ENCODE peak calls at places on chromosomes 11 and 22, in four cellular contexts. Z is sigmoid colon, C is adrenal gland, Y is H1. T is an unnamed sample.

GRCh38 chr11:56841210-56841810 is 92.8 kb upstream of the OR9G4 start:
- DNase-seq in Z (no peak), C (peak), Y (peak), T (no peak)

GRCh38 chr11:61679301-61679700 is 890 bp upstream of the DAGLA start:
- DNase-seq in Y (no peak), Z (no peak), C (no peak), T (no peak)

GRCh38 chr11:19633276-19633675 is 79.4 kb upstream of the NAV2 start:
- DNase-seq in Z (peak), Y (no peak), C (no peak), T (no peak)

GRCh38 chr11:95821640-95822039 is 31.3 kb downstream of the CEP57 start:
- DNase-seq in Y (no peak), C (no peak), Z (no peak), T (no peak)

GRCh38 chr11:119617343-119617713 is 111.7 kb downstream of the NECTIN1 start:
- DNase-seq in C (no peak), Z (no peak), Y (no peak), T (no peak)

GRCh38 chr11:24198458-24198857 is 298.4 kb upstream of the LUZP2 start:
- DNase-seq in C (no peak), Y (no peak), Z (no peak), T (no peak)

GRCh38 chr11:116192509-116193206 is 580.1 kb downstream of the BUD13 start:
- DNase-seq in C (no peak), Y (no peak), Z (no peak), T (no peak)

GRCh38 chr11:10752061-10752460 is 1.0 kb downstream of the CTR9 start:
- DNase-seq in C (no peak), Y (no peak), Z (no peak), T (no peak)

GRCh38 chr22:25352294-25352680 is 132.8 kb downstream of the CRYBB2 start:
- DNase-seq in Z (peak), C (no peak), Y (no peak), T (no peak)

GRCh38 chr11:96169250-96169649 is 173.7 kb downstream of the MAML2 start:
- DNase-seq in Z (no peak), C (no peak), Y (no peak), T (no peak)

DNA sequence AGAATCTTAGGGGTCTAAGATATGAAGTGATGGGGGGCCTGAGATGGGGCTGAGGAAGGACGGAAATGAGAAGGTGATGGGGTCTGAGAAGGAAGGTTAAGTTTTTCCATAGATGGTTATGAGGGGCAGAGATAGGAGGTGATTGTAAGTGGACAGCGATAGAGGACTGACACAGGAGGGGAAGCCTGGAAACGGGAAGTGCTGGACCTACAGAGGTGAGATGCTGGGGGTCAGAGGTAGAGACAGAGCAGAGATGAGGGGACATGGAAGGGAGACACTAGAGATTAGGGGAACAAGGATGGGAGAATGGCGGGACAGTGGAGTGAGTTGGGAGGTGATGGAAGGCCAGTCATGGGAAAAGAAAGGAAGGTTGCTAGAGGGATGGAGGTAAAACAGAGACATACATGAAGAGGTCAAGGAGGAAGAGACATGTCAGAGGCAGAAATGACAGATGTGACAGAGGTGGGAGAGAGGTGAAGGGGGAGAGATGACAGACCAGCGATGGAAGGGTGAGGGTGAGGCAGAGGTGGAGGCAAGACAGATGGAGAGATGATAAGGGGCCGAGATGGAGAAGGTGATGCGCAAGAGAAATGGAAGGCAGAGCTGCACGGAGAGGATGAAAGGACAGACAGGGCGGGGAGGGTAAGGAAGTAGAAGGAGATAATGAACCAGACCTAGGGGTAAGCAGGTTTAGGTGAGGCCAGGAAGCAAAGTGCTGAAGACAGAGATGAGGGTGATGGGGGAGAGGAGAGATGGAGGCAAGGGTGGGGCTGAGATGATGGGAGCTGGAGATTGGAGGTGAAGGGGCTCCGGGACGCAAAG is 50.8 kb downstream of the SLC22A12 start:
- DNase-seq in C (no peak), Y (no peak), Z (no peak), T (no peak)
- H3K4me3 ChIP-seq in C (no peak), Y (peak), Z (peak), T (peak)

GRCh38 chr22:35305525-35306070 is 5.9 kb downstream of the TOM1 start:
- DNase-seq in Z (no peak), Y (no peak), C (no peak), T (no peak)

GRCh38 chr22:35299217-35299716 is 427 bp upstream of the TOM1 start:
- DNase-seq in C (peak), Y (no peak), Z (no peak), T (no peak)

GRCh38 chr22:35303029-35303624 is 3.4 kb downstream of the TOM1 start:
- DNase-seq in Z (no peak), C (no peak), Y (no peak), T (no peak)

GRCh38 chr22:35301370-35301874 is 1.7 kb downstream of the TOM1 start:
- DNase-seq in C (peak), Z (peak), Y (no peak), T (no peak)

DNA sequence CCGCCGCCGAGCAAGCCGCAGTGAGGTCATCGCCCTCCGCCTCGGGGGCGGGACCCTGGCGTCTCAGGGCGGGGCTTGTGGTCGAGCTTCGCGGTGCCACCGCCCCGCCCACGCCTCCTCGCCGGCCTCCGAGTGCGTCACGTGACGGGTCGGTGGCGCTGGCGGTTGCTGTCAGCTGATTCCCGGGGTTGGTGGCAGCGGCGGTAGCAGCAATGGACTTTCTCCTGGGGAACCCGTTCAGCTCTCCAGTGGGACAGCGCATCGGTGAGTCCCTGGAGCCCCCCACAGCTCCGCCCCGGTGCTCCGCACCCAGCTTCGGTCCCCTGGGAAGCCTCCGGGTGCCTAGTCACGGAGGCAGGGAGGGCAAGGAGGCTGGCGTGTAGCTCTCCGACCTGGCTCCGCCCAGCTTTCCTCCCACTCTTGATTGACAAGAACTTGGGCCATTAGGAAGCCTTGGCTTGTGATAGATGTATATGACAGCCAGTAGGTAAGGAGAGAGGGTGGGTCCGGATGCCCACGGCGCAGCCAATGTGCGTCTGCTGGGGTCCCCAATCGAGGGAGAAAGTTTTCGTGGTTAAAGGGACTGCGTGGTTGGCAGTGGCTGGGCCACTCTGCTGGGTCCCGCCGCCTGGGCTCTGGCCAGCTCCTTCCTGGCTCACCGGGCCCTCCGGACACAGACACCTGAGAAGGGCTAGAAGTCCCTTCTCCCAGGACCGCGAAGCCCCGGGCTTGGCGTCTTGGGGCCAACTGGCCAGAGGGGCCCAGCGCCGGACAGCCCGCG is at the start of gene TOM1:
- DNase-seq in C (peak), Y (peak), Z (peak), T (peak)
- TF ChIP-seq POLR2A in C (peak), Y (peak), Z (peak), T (peak)

GRCh38 chr11:105713696-105714095 is 103.8 kb downstream of the GRIA4 start:
- DNase-seq in Z (no peak), C (no peak), Y (no peak), T (no peak)

GRCh38 chr11:105720096-105720495 is 110.2 kb downstream of the GRIA4 start:
- DNase-seq in Z (no peak), Y (no peak), C (no peak), T (no peak)

GRCh38 chr11:105718641-105719040 is 108.8 kb downstream of the GRIA4 start:
- DNase-seq in Y (no peak), Z (no peak), C (no peak), T (no peak)

GRCh38 chr11:105723269-105723668 is 113.4 kb downstream of the GRIA4 start:
- DNase-seq in C (no peak), Y (no peak), Z (no peak), T (no peak)

GRCh38 chr11:105719073-105719846 is 109.4 kb downstream of the GRIA4 start:
- DNase-seq in C (no peak), Z (no peak), Y (no peak), T (no peak)
- H3K4me3 ChIP-seq in C (no peak), Z (no peak), Y (no peak), T (no peak)

GRCh38 chr22:19848298-19849224 is 6.1 kb downstream of the GNB1L start:
- DNase-seq in C (peak), Y (no peak), Z (peak), T (no peak)
- TF ChIP-seq POLR2A in C (no peak), Y (peak), Z (no peak), T (no peak)

GRCh38 chr11:12043959-12044772 is 35.7 kb upstream of the DKK3 start:
- DNase-seq in Y (peak), Z (peak), C (peak), T (no peak)
- H3K4me3 ChIP-seq in Y (no peak), Z (no peak), C (no peak), T (no peak)